ENCODE peak calls at places on chromosomes 4 and X, in five cellular contexts. S, R, F, E and A are unnamed samples.
A peak's percentile ranks its signal among the peaks of the same experiment; 100 is the strongest.

GRCh38 chrX:78168065-78168464 is 28.6 kb upstream of the TAF9B start:
- ATAC-seq in R (no peak), F (no peak), E (no peak), S (no peak), A (no peak)

GRCh38 chr4:51851937-51852290 is 9.0 kb downstream of the DCUN1D4 start:
- ATAC-seq in R (no peak), S (no peak), F (no peak), E (no peak), A (no peak)

GRCh38 chr4:3532714-3533336 is 603 bp upstream of the LRPAP1 start:
- ATAC-seq in R (peak; percentile 33), E (peak; percentile 48), S (no peak), F (no peak), A (peak; percentile 78)

GRCh38 chrX:19888419-19888879 is 1.0 kb upstream of the SH3KBP1 start:
- ATAC-seq in R (peak; percentile 60), S (peak; percentile 10), E (peak; percentile 53), F (peak; percentile 83), A (peak; percentile 63)

GRCh38 chr4:84218002-84218401 is 281.1 kb downstream of the NKX6-1 start:
- ATAC-seq in E (no peak), S (no peak), F (no peak), R (no peak), A (no peak)

GRCh38 chr4:147853706-147854105 is 121.8 kb downstream of the ARHGAP10 start:
- ATAC-seq in E (no peak), S (no peak), R (no peak), F (no peak), A (no peak)

GRCh38 chr4:104979083-104979760 is 167.5 kb upstream of the TET2 start:
- ATAC-seq in F (peak; percentile 100), E (no peak), R (no peak), S (no peak), A (no peak)

GRCh38 chrX:154020500-154021115 is 906 bp upstream of the IRAK1 start:
- ATAC-seq in F (peak; percentile 4), S (peak; percentile 5), R (peak; percentile 18), E (no peak), A (no peak)

GRCh38 chr4:8688041-8688907 is 95.7 kb downstream of the CPZ start:
- ATAC-seq in R (peak; percentile 97), S (peak; percentile 67), F (peak; percentile 89), E (peak; percentile 97), A (no peak)

GRCh38 chr4:161360982-161361381 is 802.8 kb downstream of the FSTL5 start:
- ATAC-seq in E (no peak), S (no peak), F (no peak), R (no peak), A (no peak)

GRCh38 chr4:48851651-48852050 is 20.8 kb downstream of the OCIAD1 start:
- ATAC-seq in R (no peak), E (no peak), F (no peak), S (no peak), A (no peak)

GRCh38 chr4:2290974-2291704 is 29.2 kb upstream of the MXD4 start:
- ATAC-seq in S (peak; percentile 80), E (no peak), F (no peak), R (no peak), A (no peak)

GRCh38 chr4:95190751-95191436 is 357.9 kb downstream of the UNC5C start:
- ATAC-seq in R (no peak), E (peak; percentile 72), S (no peak), F (peak; percentile 43), A (no peak)

GRCh38 chrX:153400146-153401132 is 711 bp downstream of the PNMA6E start:
- ATAC-seq in F (peak; percentile 88), E (peak; percentile 99), S (peak; percentile 97), R (peak; percentile 96), A (peak; percentile 34)

GRCh38 chr4:144733566-144733965 is 87.6 kb downstream of the HHIP start:
- ATAC-seq in R (no peak), F (no peak), S (no peak), E (no peak), A (no peak)

GRCh38 chr4:41098093-41098492 is 116.2 kb downstream of the APBB2 start:
- ATAC-seq in E (no peak), F (no peak), S (no peak), R (no peak), A (no peak)

GRCh38 chr4:38145741-38146140 is 185.5 kb downstream of the PTTG2 start:
- ATAC-seq in S (peak; percentile 61), R (no peak), F (no peak), E (no peak), A (no peak)

GRCh38 chrX:130028196-130028595 is 45.8 kb downstream of the BCORL1 start:
- ATAC-seq in F (peak; percentile 56), S (peak; percentile 54), E (peak; percentile 56), R (peak; percentile 57), A (no peak)

DNA sequence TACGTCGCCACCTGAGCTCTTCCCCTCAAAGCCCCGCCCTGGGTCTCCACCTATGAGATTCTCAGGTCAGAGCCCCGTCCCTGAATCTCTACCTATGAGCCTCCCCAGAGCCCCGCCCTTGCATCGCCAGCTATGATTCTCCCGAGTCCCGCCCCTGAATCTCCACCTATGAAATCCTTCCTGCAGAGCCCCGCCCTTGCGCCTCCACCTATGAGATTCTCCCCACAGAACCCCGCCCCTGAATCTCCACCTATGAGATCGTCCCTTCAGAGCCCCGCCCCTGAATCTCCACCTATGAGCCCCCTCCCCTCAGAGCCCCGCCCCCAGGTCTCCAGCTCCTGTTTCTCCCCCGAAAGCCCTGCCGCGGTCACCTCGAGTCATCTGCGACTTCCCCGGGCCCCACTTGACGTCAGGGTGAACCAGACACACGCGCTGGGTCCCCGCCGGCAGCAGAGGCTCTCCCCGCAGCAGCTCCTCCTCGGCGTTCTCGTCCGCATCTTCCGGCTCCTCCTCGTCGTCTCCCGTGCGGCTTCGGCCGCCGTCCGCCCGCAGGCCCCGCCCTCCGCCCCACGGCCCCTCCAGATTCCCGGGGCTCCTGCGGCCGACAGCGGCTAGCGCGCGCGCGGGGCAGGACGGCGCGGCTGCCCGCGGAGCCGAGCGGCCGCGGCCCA is 393 bp downstream of the GTPBP6 start:
- ATAC-seq in F (peak; percentile 73), S (peak; percentile 84), R (peak; percentile 74), E (peak; percentile 86), A (peak; percentile 84)
- TF ChIP-seq POLR2A in F (peak; percentile 68), S (peak; percentile 90), R (peak; percentile 24), E (peak; percentile 83), A (peak; percentile 75)

GRCh38 chr4:140641105-140641555 is 72.4 kb upstream of the UCP1 start:
- ATAC-seq in F (peak; percentile 70), R (no peak), E (no peak), S (no peak), A (no peak)

GRCh38 chr4:140642674-140643437 is 74.1 kb upstream of the UCP1 start:
- ATAC-seq in F (no peak), S (no peak), E (peak; percentile 29), R (no peak), A (no peak)

GRCh38 chr4:140643571-140644055 is 74.9 kb upstream of the UCP1 start:
- ATAC-seq in S (no peak), E (no peak), F (no peak), R (no peak), A (no peak)

GRCh38 chr4:140640150-140640748 is 71.5 kb upstream of the UCP1 start:
- ATAC-seq in R (no peak), F (no peak), E (no peak), S (no peak), A (no peak)

GRCh38 chr4:140641789-140642439 is 73.2 kb upstream of the UCP1 start:
- ATAC-seq in S (no peak), F (peak; percentile 82), E (peak; percentile 23), R (no peak), A (peak; percentile 17)
- TF ChIP-seq POLR2AphosphoS5 in S (no peak), F (peak; percentile 49), E (no peak), R (no peak), A (no peak)

GRCh38 chrX:150980711-150981110 is 2.4 kb upstream of the HMGB3 start:
- ATAC-seq in E (no peak), S (no peak), R (no peak), F (no peak), A (no peak)

GRCh38 chrX:150983526-150984163 is 510 bp downstream of the HMGB3 start:
- ATAC-seq in S (no peak), F (no peak), R (peak; percentile 10), E (no peak), A (no peak)

GRCh38 chrX:150984164-150984824 is 1.2 kb downstream of the HMGB3 start:
- ATAC-seq in S (no peak), E (no peak), R (no peak), F (no peak), A (no peak)

GRCh38 chrX:150982235-150982785 is 825 bp upstream of the HMGB3 start:
- ATAC-seq in F (no peak), E (no peak), S (no peak), R (no peak), A (no peak)

GRCh38 chrX:150982786-150983525 is at the start of gene HMGB3:
- ATAC-seq in S (peak; percentile 100), R (peak; percentile 98), F (peak; percentile 99), E (peak; percentile 100), A (peak; percentile 93)
- TF ChIP-seq POLR2A in S (peak; percentile 76), R (no peak), F (peak; percentile 58), E (peak; percentile 52), A (no peak)

DNA sequence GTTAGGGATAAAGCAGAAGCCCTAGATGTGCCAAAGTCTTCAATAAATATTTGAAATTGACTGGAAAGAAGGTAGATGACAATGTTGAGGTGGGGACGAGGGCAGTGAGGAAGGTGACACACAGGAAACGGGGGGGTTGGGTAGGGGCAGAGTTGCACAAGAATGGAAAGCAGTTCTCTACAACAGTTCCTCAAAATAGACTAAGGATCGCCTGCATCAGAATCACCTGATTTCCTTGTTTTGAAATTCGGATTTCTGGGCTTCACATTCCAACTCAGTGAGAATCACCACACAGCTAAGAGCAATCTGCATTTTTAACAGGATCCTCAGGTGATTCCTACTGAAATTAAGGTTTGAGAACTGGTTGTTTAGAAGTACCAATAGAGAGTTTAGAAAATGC is 70.6 kb downstream of the ARFIP1 start:
- ATAC-seq in R (no peak), F (no peak), E (no peak), S (peak; percentile 92), A (peak; percentile 57)
- TF ChIP-seq POLR2AphosphoS5 in R (no peak), F (no peak), E (no peak), S (no peak), A (no peak)